ENCODE peak calls at places on chromosomes 13 and 19, in four cellular contexts. K is foreskin keratinocyte; O is breast epithelium; D is CD8-positive, alpha-beta T cell. G is an unnamed sample.

GRCh38 chr19:23415034-23415433 is 19.8 kb upstream of the ZNF91 start:
- DNase-seq in K (no peak), O (no peak), D (no peak), G (no peak)

GRCh38 chr19:4624733-4625362 is 14.5 kb upstream of the TNFAIP8L1 start:
- DNase-seq in K (no peak), O (no peak), D (no peak), G (no peak)

GRCh38 chr19:17855333-17856152 is 4.2 kb upstream of the RPL18A start:
- DNase-seq in K (no peak), O (peak), D (peak), G (peak)

GRCh38 chr13:50310734-50311133 is 295.5 kb downstream of the KCNRG start:
- DNase-seq in K (no peak), O (no peak), D (no peak), G (no peak)

GRCh38 chr13:74217816-74218215 is 83.6 kb upstream of the KLF12 start:
- DNase-seq in K (no peak), O (no peak), D (no peak), G (no peak)

GRCh38 chr19:40502081-40502480 is 35.3 kb downstream of the SPTBN4 start:
- DNase-seq in K (no peak), O (no peak), D (no peak), G (no peak)

GRCh38 chr19:6286676-6287075 is 6.9 kb upstream of the MLLT1 start:
- DNase-seq in K (no peak), O (no peak), D (no peak), G (no peak)

GRCh38 chr19:3852614-3853254 is 16.1 kb downstream of the ZFR2 start:
- DNase-seq in K (peak), O (no peak), D (peak), G (no peak)

GRCh38 chr19:16076958-16077611 is 790 bp downstream of the TPM4 start:
- DNase-seq in K (no peak), O (peak), D (no peak), G (no peak)

GRCh38 chr19:39467941-39468340 is 12.7 kb upstream of the TIMM50 start:
- DNase-seq in K (no peak), O (no peak), D (no peak), G (no peak)

GRCh38 chr13:60617863-60618733 is 221.1 kb downstream of the TDRD3 start:
- DNase-seq in K (no peak), O (no peak), D (no peak), G (no peak)
- TF ChIP-seq CTCF in K (peak), O (no peak), D (no peak), G (no peak)

GRCh38 chr13:98825659-98826058 is 73.2 kb upstream of the SLC15A1 start:
- DNase-seq in K (no peak), O (no peak), D (no peak), G (no peak)
- TF ChIP-seq CTCF in K (no peak), O (no peak), D (no peak), G (no peak)

DNA sequence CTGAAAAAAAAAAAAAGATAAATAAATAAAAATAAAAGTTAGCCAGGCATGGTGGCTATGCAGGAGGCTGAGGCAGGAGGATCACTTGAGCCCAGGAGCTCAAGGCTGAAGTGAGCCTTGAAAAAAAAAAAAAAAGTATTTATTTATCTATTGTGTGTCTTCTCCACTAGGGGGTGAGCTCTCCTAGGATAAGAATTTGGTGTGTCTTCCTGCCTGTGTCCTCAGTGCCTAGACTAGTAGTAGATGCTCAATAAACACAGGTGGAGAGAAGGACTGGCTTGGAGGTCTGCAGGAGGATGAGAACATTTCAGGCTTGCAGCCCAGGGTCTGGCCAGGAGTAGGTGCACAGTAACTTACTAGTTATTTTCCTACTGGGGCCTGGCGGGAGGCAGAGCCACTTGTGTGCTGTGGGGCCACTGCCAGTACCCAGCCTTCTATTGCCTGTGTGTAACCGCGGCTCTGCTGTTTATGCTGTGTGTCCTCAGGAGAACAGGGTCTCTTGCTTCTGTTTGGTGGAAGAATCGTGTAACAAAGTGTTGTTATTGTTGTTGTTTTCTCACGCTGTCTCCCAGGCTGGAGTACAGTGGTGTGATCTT is 5.4 kb downstream of the LMTK3 start:
- DNase-seq in K (no peak), O (no peak), D (no peak), G (no peak)
- TF ChIP-seq CTCF in K (peak), O (peak), D (peak), G (peak)

GRCh38 chr13:21676611-21677021 is 5.7 kb downstream of the FGF9 start:
- DNase-seq in K (no peak), O (no peak), D (no peak), G (no peak)
- TF ChIP-seq CTCF in K (peak), O (no peak), D (no peak), G (no peak)

DNA sequence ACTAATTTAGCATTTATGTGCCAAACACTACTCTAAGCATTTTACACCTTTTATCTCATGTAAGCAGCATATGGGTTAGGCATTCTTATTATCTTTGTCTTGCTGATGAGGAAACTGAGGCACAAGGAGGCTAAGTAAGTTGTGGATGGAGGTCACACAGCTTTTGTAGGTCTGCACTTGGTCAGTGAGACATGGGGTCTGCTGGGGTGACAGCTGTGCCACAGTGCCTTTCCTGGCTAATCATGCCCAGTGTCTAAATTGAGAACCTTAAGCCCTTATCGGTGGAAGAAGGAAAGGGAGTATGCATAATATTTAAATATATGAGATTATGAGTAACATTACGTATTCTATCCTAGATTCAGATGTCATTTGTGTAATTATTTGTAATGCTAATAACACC is 226.2 kb downstream of the GGACT start:
- DNase-seq in K (no peak), O (no peak), D (no peak), G (no peak)
- TF ChIP-seq CTCF in K (no peak), O (no peak), D (no peak), G (no peak)

G was measured in CD14-positive monocyte.